ENCODE peak calls at places on chromosomes 3 and 15, in four cellular contexts. One of them, this sample, is unnamed.

GRCh38 chr3:81003008-81003407 is 758.4 kb downstream of the GBE1 start:
- DNase-seq in MV-4-11: no peak
- DNase-seq in AG04449: no peak
- DNase-seq in ACHN: no peak
- DNase-seq in this sample: no peak

GRCh38 chr3:43320288-43320687 is 33.9 kb downstream of the SNRK start:
- DNase-seq in ACHN: no peak
- DNase-seq in MV-4-11: no peak
- DNase-seq in AG04449: no peak
- DNase-seq in this sample: no peak

GRCh38 chr3:51388286-51389029 is 2.6 kb upstream of the RBM15B start:
- DNase-seq in MV-4-11: peak; percentile 59
- DNase-seq in ACHN: peak; percentile 27
- DNase-seq in AG04449: no peak
- DNase-seq in this sample: peak; percentile 35

GRCh38 chr15:97319316-97319715 is 641.2 kb upstream of the ARRDC4 start:
- DNase-seq in ACHN: no peak
- DNase-seq in MV-4-11: no peak
- DNase-seq in AG04449: no peak
- DNase-seq in this sample: peak; percentile 42

GRCh38 chr15:72511536-72511935 is 37.4 kb downstream of the ARIH1 start:
- DNase-seq in AG04449: no peak
- DNase-seq in MV-4-11: no peak
- DNase-seq in ACHN: no peak
- DNase-seq in this sample: no peak

GRCh38 chr15:101181349-101181748 is 70.5 kb downstream of the CHSY1 start:
- DNase-seq in ACHN: no peak
- DNase-seq in AG04449: no peak
- DNase-seq in MV-4-11: no peak
- DNase-seq in this sample: no peak

GRCh38 chr15:22903961-22904534 is 65.6 kb downstream of the NIPA2 start:
- DNase-seq in AG04449: no peak
- DNase-seq in MV-4-11: no peak
- DNase-seq in ACHN: no peak
- DNase-seq in this sample: no peak

GRCh38 chr3:137709011-137709601 is 55.0 kb upstream of the SOX14 start:
- DNase-seq in MV-4-11: peak; percentile 2
- DNase-seq in AG04449: no peak
- DNase-seq in ACHN: peak; percentile 35
- DNase-seq in this sample: peak; percentile 14

GRCh38 chr15:101044625-101045235 is 125.6 kb downstream of the LRRK1 start:
- DNase-seq in AG04449: no peak
- DNase-seq in MV-4-11: no peak
- DNase-seq in ACHN: no peak
- DNase-seq in this sample: no peak

GRCh38 chr3:193874997-193875593 is 260.9 kb upstream of the HES1 start:
- DNase-seq in AG04449: no peak
- DNase-seq in MV-4-11: no peak
- DNase-seq in ACHN: no peak
- DNase-seq in this sample: no peak

GRCh38 chr3:134535186-134535974 is 49.5 kb downstream of the CEP63 start:
- DNase-seq in ACHN: no peak
- DNase-seq in MV-4-11: peak; percentile 57
- DNase-seq in AG04449: no peak
- DNase-seq in this sample: no peak

GRCh38 chr3:38998086-38998485 is 53.7 kb downstream of the SCN11A start:
- DNase-seq in MV-4-11: no peak
- DNase-seq in ACHN: no peak
- DNase-seq in AG04449: no peak
- DNase-seq in this sample: no peak

GRCh38 chr15:88894348-88894818 is 961 bp downstream of the HAPLN3 start:
- DNase-seq in AG04449: no peak
- DNase-seq in MV-4-11: no peak
- DNase-seq in ACHN: peak; percentile 62
- DNase-seq in this sample: peak; percentile 73

GRCh38 chr15:40427188-40427587 is 13.6 kb upstream of the BAHD1 start:
- DNase-seq in ACHN: no peak
- DNase-seq in MV-4-11: no peak
- DNase-seq in AG04449: no peak
- DNase-seq in this sample: no peak

GRCh38 chr15:82698711-82699345 is 10.8 kb downstream of the AP3B2 start:
- DNase-seq in AG04449: no peak
- DNase-seq in ACHN: no peak
- DNase-seq in MV-4-11: no peak
- DNase-seq in this sample: no peak

GRCh38 chr3:133054572-133054971 is 16.4 kb downstream of the TMEM108 start:
- DNase-seq in MV-4-11: no peak
- DNase-seq in ACHN: no peak
- DNase-seq in AG04449: no peak
- DNase-seq in this sample: no peak

GRCh38 chr15:31080618-31081017 is 20.9 kb downstream of the TRPM1 start:
- DNase-seq in ACHN: peak; percentile 82
- DNase-seq in AG04449: no peak
- DNase-seq in MV-4-11: peak; percentile 14
- DNase-seq in this sample: peak; percentile 50

GRCh38 chr3:129344540-129345220 is 66.0 kb downstream of the HMCES start:
- DNase-seq in MV-4-11: no peak
- DNase-seq in ACHN: no peak
- DNase-seq in AG04449: no peak
- DNase-seq in this sample: no peak

GRCh38 chr3:141051641-141052569 is 758 bp downstream of the SPSB4 start:
- DNase-seq in AG04449: no peak
- DNase-seq in MV-4-11: no peak
- DNase-seq in ACHN: peak; percentile 12
- DNase-seq in this sample: no peak

GRCh38 chr3:114838025-114838424 is 309.1 kb downstream of the ZBTB20 start:
- DNase-seq in AG04449: no peak
- DNase-seq in MV-4-11: no peak
- DNase-seq in ACHN: no peak
- DNase-seq in this sample: no peak

GRCh38 chr15:33278816-33279612 is 31.8 kb upstream of the RYR3 start:
- DNase-seq in ACHN: peak; percentile 88
- DNase-seq in AG04449: peak; percentile 52
- DNase-seq in MV-4-11: peak; percentile 14
- DNase-seq in this sample: peak; percentile 88

GRCh38 chr15:39581501-39582285 is 814 bp downstream of the THBS1 start:
- DNase-seq in ACHN: peak; percentile 52
- DNase-seq in AG04449: peak; percentile 16
- DNase-seq in MV-4-11: peak; percentile 12
- DNase-seq in this sample: peak; percentile 75

GRCh38 chr3:30343861-30344260 is 262.5 kb upstream of the TGFBR2 start:
- DNase-seq in ACHN: no peak
- DNase-seq in MV-4-11: no peak
- DNase-seq in AG04449: no peak
- DNase-seq in this sample: peak; percentile 25

GRCh38 chr15:51924146-51925068 is 47.2 kb downstream of the LEO1 start:
- DNase-seq in MV-4-11: no peak
- DNase-seq in AG04449: no peak
- DNase-seq in ACHN: no peak
- DNase-seq in this sample: no peak

GRCh38 chr15:63360170-63360569 is 21.5 kb downstream of the CA12 start:
- DNase-seq in AG04449: no peak
- DNase-seq in MV-4-11: no peak
- DNase-seq in ACHN: no peak
- DNase-seq in this sample: no peak

GRCh38 chr3:38119802-38120689 is 16.9 kb downstream of the ACAA1 start:
- DNase-seq in ACHN: no peak
- DNase-seq in AG04449: no peak
- DNase-seq in MV-4-11: no peak
- DNase-seq in this sample: no peak

GRCh38 chr3:196804775-196805174 is 62.9 kb upstream of the SENP5 start:
- DNase-seq in ACHN: no peak
- DNase-seq in MV-4-11: no peak
- DNase-seq in AG04449: no peak
- DNase-seq in this sample: no peak

GRCh38 chr3:107699682-107700081 is 176.9 kb downstream of the BBX start:
- DNase-seq in ACHN: no peak
- DNase-seq in AG04449: no peak
- DNase-seq in MV-4-11: no peak
- DNase-seq in this sample: no peak

GRCh38 chr3:60445416-60445815 is 805.8 kb downstream of the FHIT start:
- DNase-seq in MV-4-11: no peak
- DNase-seq in ACHN: no peak
- DNase-seq in AG04449: no peak
- DNase-seq in this sample: no peak

GRCh38 chr3:16136042-16136441 is 38.4 kb upstream of the GALNT15 start:
- DNase-seq in MV-4-11: no peak
- DNase-seq in AG04449: peak; percentile 65
- DNase-seq in ACHN: no peak
- DNase-seq in this sample: no peak

GRCh38 chr3:196941846-196942225 is 492 bp downstream of the NCBP2 start:
- DNase-seq in AG04449: no peak
- DNase-seq in MV-4-11: peak; percentile 64
- DNase-seq in ACHN: peak; percentile 50
- DNase-seq in this sample: peak; percentile 29

GRCh38 chr15:70357453-70357852 is 259.7 kb upstream of the TLE3 start:
- DNase-seq in AG04449: no peak
- DNase-seq in MV-4-11: no peak
- DNase-seq in ACHN: no peak
- DNase-seq in this sample: no peak

This sample was measured in LoVo.